ENCODE peak calls at places on chromosome 12, in six cellular contexts. C, A, L, F, K and S are unnamed samples. For H3K9me3, the result is how much of the 10 kb centered on the place peaks cover.

GRCh38 chr12:100489326-100489725 is 15.7 kb downstream of the NR1H4 start:
- DNase-seq in C (no peak), A (no peak), L (no peak), F (no peak), K (no peak), S (no peak)

GRCh38 chr12:91189526-91189925 is 6.9 kb upstream of the DCN start:
- DNase-seq in C (no peak), A (no peak), L (no peak), F (peak), K (no peak), S (no peak)

GRCh38 chr12:27140478-27140969 is 58.1 kb upstream of the C12orf71 start:
- DNase-seq in C (no peak), A (no peak), L (no peak), F (no peak), K (no peak), S (no peak)

GRCh38 chr12:119676573-119676972 is 8.6 kb downstream of the PRKAB1 start:
- DNase-seq in C (no peak), A (no peak), L (no peak), F (no peak), K (no peak), S (no peak)

GRCh38 chr12:54624316-54625279 is 10.1 kb downstream of the LACRT start:
- DNase-seq in C (no peak), A (no peak), L (no peak), F (no peak), K (no peak), S (no peak)

GRCh38 chr12:16610006-16610520 is 4.1 kb upstream of the LMO3 start:
- DNase-seq in C (no peak), A (no peak), L (no peak), F (no peak), K (no peak), S (no peak)

GRCh38 chr12:57765003-57765697 is 1.7 kb downstream of the CYP27B1 start:
- DNase-seq in C (no peak), A (peak), L (no peak), F (no peak), K (peak), S (peak)

GRCh38 chr12:78406776-78407335 is 457.7 kb upstream of the SYT1 start:
- DNase-seq in C (no peak), A (peak), L (no peak), F (peak), K (no peak), S (no peak)

GRCh38 chr12:10301103-10301502 is 6.6 kb upstream of the KLRD1 start:
- DNase-seq in C (no peak), A (no peak), L (no peak), F (peak), K (no peak), S (no peak)

GRCh38 chr12:54411398-54412241 is 7.4 kb downstream of the ITGA5 start:
- DNase-seq in C (peak), A (no peak), L (no peak), F (peak), K (no peak), S (no peak)

GRCh38 chr12:78183854-78184253 is 353.2 kb downstream of the NAV3 start:
- DNase-seq in C (no peak), A (peak), L (no peak), F (no peak), K (no peak), S (no peak)

GRCh38 chr12:11397366-11397765 is 2.0 kb upstream of the PRB2 start:
- DNase-seq in C (no peak), A (no peak), L (no peak), F (no peak), K (no peak), S (no peak)

GRCh38 chr12:19799216-19799615 is 359.9 kb downstream of the AEBP2 start:
- DNase-seq in C (no peak), A (no peak), L (no peak), F (peak), K (no peak), S (no peak)

GRCh38 chr12:26845984-26846383 is 13.0 kb upstream of the ITPR2 start:
- DNase-seq in C (no peak), A (no peak), L (no peak), F (peak), K (no peak), S (no peak)

GRCh38 chr12:120740871-120741270 is 15.2 kb downstream of the ACADS start:
- DNase-seq in C (no peak), A (no peak), L (no peak), F (no peak), K (no peak), S (no peak)

GRCh38 chr12:13094349-13094748 is 9.1 kb downstream of the GSG1 start:
- DNase-seq in C (no peak), A (peak), L (no peak), F (peak), K (no peak), S (no peak)

GRCh38 chr12:62537544-62537943 is 70.9 kb downstream of the MON2 start:
- DNase-seq in C (no peak), A (no peak), L (peak), F (peak), K (no peak), S (no peak)

GRCh38 chr12:52222692-52223091 is 10.4 kb upstream of the KRT7 start:
- DNase-seq in C (no peak), A (no peak), L (no peak), F (no peak), K (no peak), S (no peak)

GRCh38 chr12:48486261-48486660 is 4.0 kb downstream of the C12orf54 start:
- DNase-seq in C (no peak), A (no peak), L (no peak), F (no peak), K (no peak), S (no peak)

GRCh38 chr12:127162902-127163301 is 1104.1 kb upstream of the TMEM132C start:
- DNase-seq in C (no peak), A (peak), L (no peak), F (peak), K (no peak), S (no peak)

GRCh38 chr12:68831751-68832503 is 23.9 kb downstream of the MDM2 start:
- DNase-seq in C (no peak), A (no peak), L (no peak), F (no peak), K (no peak), S (no peak)

GRCh38 chr12:124917135-124917840 is 2.8 kb upstream of the UBC start:
- DNase-seq in C (peak), A (peak), L (peak), F (peak), K (peak), S (peak)

GRCh38 chr12:52020539-52021336 is 14.0 kb downstream of the TAMALIN start:
- DNase-seq in C (no peak), A (peak), L (no peak), F (no peak), K (no peak), S (peak)

GRCh38 chr12:93571360-93571853 is 1.1 kb upstream of the SOCS2 start:
- DNase-seq in C (peak), A (peak), L (peak), F (peak), K (peak), S (peak)

GRCh38 chr12:92581579-92581978 is 121.2 kb upstream of the PLEKHG7 start:
- DNase-seq in C (no peak), A (no peak), L (no peak), F (no peak), K (no peak), S (no peak)

GRCh38 chr12:118035194-118036041 is 18.9 kb downstream of the RFC5 start:
- DNase-seq in C (no peak), A (peak), L (peak), F (no peak), K (peak), S (no peak)

GRCh38 chr12:133108150-133108549 is 21.9 kb downstream of the ZNF891 start:
- DNase-seq in C (no peak), A (no peak), L (no peak), F (no peak), K (no peak), S (no peak)

GRCh38 chr12:133107121-133107520 is 23.0 kb downstream of the ZNF891 start:
- DNase-seq in C (no peak), A (no peak), L (no peak), F (no peak), K (no peak), S (no peak)

GRCh38 chr12:133106253-133106652 is 23.8 kb downstream of the ZNF891 start:
- DNase-seq in C (no peak), A (no peak), L (no peak), F (no peak), K (no peak), S (no peak)

GRCh38 chr12:133105620-133106019 is 24.5 kb downstream of the ZNF891 start:
- DNase-seq in C (no peak), A (no peak), L (no peak), F (no peak), K (no peak), S (no peak)
- H3K9me3 ChIP-seq in C (half or more), A (under half), L (under half), F (half or more), K (under half), S (half or more)

GRCh38 chr12:75970310-75970709 is 61.3 kb downstream of the PHLDA1 start:
- DNase-seq in C (no peak), A (no peak), L (no peak), F (no peak), K (no peak), S (no peak)

GRCh38 chr12:75965661-75966060 is 65.9 kb downstream of the PHLDA1 start:
- DNase-seq in C (no peak), A (no peak), L (no peak), F (no peak), K (no peak), S (no peak)

GRCh38 chr12:75974323-75975273 is 57.0 kb downstream of the PHLDA1 start:
- DNase-seq in C (no peak), A (no peak), L (no peak), F (no peak), K (no peak), S (no peak)

GRCh38 chr12:75971253-75971652 is 60.3 kb downstream of the PHLDA1 start:
- DNase-seq in C (no peak), A (no peak), L (no peak), F (no peak), K (no peak), S (no peak)

DNA sequence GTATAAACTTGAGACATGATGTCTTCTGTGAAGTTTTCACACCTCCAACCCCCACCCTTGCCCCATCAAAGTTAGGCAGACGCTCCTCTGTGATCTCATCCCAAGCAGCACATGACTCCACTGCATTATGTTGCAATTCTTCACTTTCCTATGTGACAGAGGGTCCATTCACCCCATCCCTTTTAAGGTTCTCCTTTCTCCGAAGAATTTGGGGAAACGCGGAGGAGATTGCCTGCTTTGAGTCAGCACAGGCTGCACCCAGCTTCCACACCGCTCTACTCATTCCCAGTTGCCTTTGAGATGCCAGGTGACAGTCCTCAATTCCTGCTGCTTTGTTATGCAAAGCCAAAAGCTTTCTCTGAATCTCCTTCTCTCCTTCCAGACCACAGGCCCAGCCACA is 61.8 kb downstream of the PHLDA1 start:
- DNase-seq in C (no peak), A (no peak), L (no peak), F (no peak), K (no peak), S (no peak)
- H3K4me3 ChIP-seq in C (no peak), A (no peak), L (no peak), F (no peak), K (no peak), S (no peak)

GRCh38 chr12:87929346-87929745 is 99.9 kb downstream of the C12orf50 start:
- DNase-seq in C (no peak), A (no peak), L (no peak), F (no peak), K (no peak), S (no peak)
- H3K27ac ChIP-seq in C (no peak), A (no peak), L (no peak), F (no peak), K (no peak), S (no peak)

GRCh38 chr12:34387711-34388635 is 365.7 kb downstream of the ALG10 start:
- DNase-seq in C (no peak), A (no peak), L (no peak), F (no peak), K (no peak), S (no peak)
- H3K9me3 ChIP-seq in C (under half), A (under half), L (under half), F (under half), K (under half), S (under half)

GRCh38 chr12:130955238-130955816 is 1.6 kb downstream of the ADGRD1 start:
- DNase-seq in C (no peak), A (no peak), L (no peak), F (no peak), K (no peak), S (no peak)
- H3K4me3 ChIP-seq in C (no peak), A (no peak), L (no peak), F (no peak), K (no peak), S (no peak)

GRCh38 chr12:96908170-96908675 is 1.2 kb downstream of the NEDD1 start:
- DNase-seq in C (no peak), A (peak), L (no peak), F (no peak), K (no peak), S (peak)
- H3K27ac ChIP-seq in C (peak), A (peak), L (peak), F (peak), K (no peak), S (peak)

DNA sequence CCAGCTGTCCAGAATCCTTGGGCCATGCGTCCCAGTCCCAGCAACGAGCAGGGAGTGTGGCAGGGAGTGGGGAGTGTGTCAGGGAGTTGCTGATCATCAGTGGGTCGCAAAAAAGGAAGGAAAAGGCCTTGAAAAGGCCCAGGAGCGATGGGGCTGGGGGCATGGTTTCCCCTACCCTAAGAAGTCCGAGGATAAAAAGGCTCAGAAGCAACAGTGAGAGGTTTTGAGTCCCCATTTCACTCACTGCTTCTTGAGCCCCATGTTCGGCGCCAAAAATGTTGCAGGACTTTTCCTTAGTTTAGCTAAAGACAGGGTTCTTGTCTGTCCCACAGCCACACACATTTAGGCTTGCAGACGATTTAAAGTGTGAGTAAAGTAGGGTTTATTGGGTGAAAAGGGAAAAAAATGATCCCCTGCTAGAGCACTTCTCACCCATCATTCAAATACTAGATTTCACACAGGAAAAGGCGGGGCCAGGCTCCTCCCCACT is 189.5 kb downstream of the KCNC2 start:
- DNase-seq in C (no peak), A (no peak), L (no peak), F (peak), K (no peak), S (no peak)
- H3K9me3 ChIP-seq in C (under half), A (under half), L (under half), F (under half), K (under half), S (under half)

GRCh38 chr12:4041191-4041885 is 168.1 kb upstream of the PARP11 start:
- DNase-seq in C (no peak), A (no peak), L (peak), F (no peak), K (peak), S (no peak)
- H3K4me3 ChIP-seq in C (no peak), A (no peak), L (no peak), F (no peak), K (no peak), S (no peak)